ENCODE peak calls at places on chromosome 1, in ten cellular contexts. One of them, this sample, is unnamed.

GRCh38 chr1:32398401-32398800 is 4.2 kb upstream of the BSDC1 start:
- DNase-seq in mesendoderm: no peak
- DNase-seq in activated CD4-positive, alpha-beta T cell treated with anti-CD3 and anti-CD28 coated beads for 36 hours: no peak
- DNase-seq in cortex of kidney: no peak
- DNase-seq in substantia nigra: no peak
- DNase-seq in stimulated activated CD8-positive, alpha-beta memory T cell treated with anti-CD3 and anti-CD28 coated beads, Interleukin-4, amount 100 ng/mL, for 1 hour: no peak
- DNase-seq in dorsolateral prefrontal cortex: no peak
- DNase-seq in stimulated activated CD4-positive, alpha-beta T cell treated with anti-CD3 and anti-CD28 coated beads, Interleukin-2, amount 100 ng/mL, for 48 hours: no peak
- DNase-seq in MG63: no peak
- DNase-seq in activated CD8-positive, alpha-beta memory T cell treated with anti-CD3 and anti-CD28 coated beads for 24 hours: no peak
- DNase-seq in this sample: peak

GRCh38 chr1:168637350-168637991 is 61.1 kb downstream of the XCL1 start:
- DNase-seq in stimulated activated CD4-positive, alpha-beta T cell treated with anti-CD3 and anti-CD28 coated beads, Interleukin-2, amount 100 ng/mL, for 48 hours: no peak
- DNase-seq in activated CD8-positive, alpha-beta memory T cell treated with anti-CD3 and anti-CD28 coated beads for 24 hours: no peak
- DNase-seq in MG63: no peak
- DNase-seq in cortex of kidney: no peak
- DNase-seq in mesendoderm: peak
- DNase-seq in substantia nigra: no peak
- DNase-seq in dorsolateral prefrontal cortex: no peak
- DNase-seq in stimulated activated CD8-positive, alpha-beta memory T cell treated with anti-CD3 and anti-CD28 coated beads, Interleukin-4, amount 100 ng/mL, for 1 hour: no peak
- DNase-seq in activated CD4-positive, alpha-beta T cell treated with anti-CD3 and anti-CD28 coated beads for 36 hours: no peak
- DNase-seq in this sample: no peak

GRCh38 chr1:179124866-179125265 is 43.0 kb downstream of the TOR3A start:
- DNase-seq in activated CD4-positive, alpha-beta T cell treated with anti-CD3 and anti-CD28 coated beads for 36 hours: no peak
- DNase-seq in dorsolateral prefrontal cortex: no peak
- DNase-seq in stimulated activated CD8-positive, alpha-beta memory T cell treated with anti-CD3 and anti-CD28 coated beads, Interleukin-4, amount 100 ng/mL, for 1 hour: no peak
- DNase-seq in activated CD8-positive, alpha-beta memory T cell treated with anti-CD3 and anti-CD28 coated beads for 24 hours: no peak
- DNase-seq in stimulated activated CD4-positive, alpha-beta T cell treated with anti-CD3 and anti-CD28 coated beads, Interleukin-2, amount 100 ng/mL, for 48 hours: no peak
- DNase-seq in MG63: peak
- DNase-seq in mesendoderm: no peak
- DNase-seq in cortex of kidney: no peak
- DNase-seq in substantia nigra: no peak
- DNase-seq in this sample: no peak

GRCh38 chr1:114032271-114033218 is 53.3 kb downstream of the OLFML3 start:
- DNase-seq in mesendoderm: peak
- DNase-seq in MG63: peak
- DNase-seq in stimulated activated CD8-positive, alpha-beta memory T cell treated with anti-CD3 and anti-CD28 coated beads, Interleukin-4, amount 100 ng/mL, for 1 hour: no peak
- DNase-seq in cortex of kidney: no peak
- DNase-seq in activated CD4-positive, alpha-beta T cell treated with anti-CD3 and anti-CD28 coated beads for 36 hours: no peak
- DNase-seq in dorsolateral prefrontal cortex: no peak
- DNase-seq in substantia nigra: no peak
- DNase-seq in stimulated activated CD4-positive, alpha-beta T cell treated with anti-CD3 and anti-CD28 coated beads, Interleukin-2, amount 100 ng/mL, for 48 hours: no peak
- DNase-seq in activated CD8-positive, alpha-beta memory T cell treated with anti-CD3 and anti-CD28 coated beads for 24 hours: no peak
- DNase-seq in this sample: peak

GRCh38 chr1:159429074-159429861 is 2.7 kb upstream of the OR10J4 start:
- DNase-seq in activated CD8-positive, alpha-beta memory T cell treated with anti-CD3 and anti-CD28 coated beads for 24 hours: no peak
- DNase-seq in dorsolateral prefrontal cortex: no peak
- DNase-seq in cortex of kidney: no peak
- DNase-seq in mesendoderm: peak
- DNase-seq in substantia nigra: no peak
- DNase-seq in stimulated activated CD4-positive, alpha-beta T cell treated with anti-CD3 and anti-CD28 coated beads, Interleukin-2, amount 100 ng/mL, for 48 hours: no peak
- DNase-seq in activated CD4-positive, alpha-beta T cell treated with anti-CD3 and anti-CD28 coated beads for 36 hours: no peak
- DNase-seq in MG63: no peak
- DNase-seq in stimulated activated CD8-positive, alpha-beta memory T cell treated with anti-CD3 and anti-CD28 coated beads, Interleukin-4, amount 100 ng/mL, for 1 hour: no peak
- DNase-seq in this sample: no peak

GRCh38 chr1:234707641-234708040 is 97.7 kb upstream of the IRF2BP2 start:
- DNase-seq in stimulated activated CD8-positive, alpha-beta memory T cell treated with anti-CD3 and anti-CD28 coated beads, Interleukin-4, amount 100 ng/mL, for 1 hour: no peak
- DNase-seq in MG63: peak
- DNase-seq in mesendoderm: no peak
- DNase-seq in activated CD4-positive, alpha-beta T cell treated with anti-CD3 and anti-CD28 coated beads for 36 hours: no peak
- DNase-seq in dorsolateral prefrontal cortex: no peak
- DNase-seq in cortex of kidney: no peak
- DNase-seq in activated CD8-positive, alpha-beta memory T cell treated with anti-CD3 and anti-CD28 coated beads for 24 hours: no peak
- DNase-seq in stimulated activated CD4-positive, alpha-beta T cell treated with anti-CD3 and anti-CD28 coated beads, Interleukin-2, amount 100 ng/mL, for 48 hours: no peak
- DNase-seq in substantia nigra: no peak
- DNase-seq in this sample: no peak

GRCh38 chr1:43527111-43527878 is 3.4 kb upstream of the PTPRF start:
- DNase-seq in stimulated activated CD4-positive, alpha-beta T cell treated with anti-CD3 and anti-CD28 coated beads, Interleukin-2, amount 100 ng/mL, for 48 hours: no peak
- DNase-seq in stimulated activated CD8-positive, alpha-beta memory T cell treated with anti-CD3 and anti-CD28 coated beads, Interleukin-4, amount 100 ng/mL, for 1 hour: no peak
- DNase-seq in cortex of kidney: no peak
- DNase-seq in activated CD8-positive, alpha-beta memory T cell treated with anti-CD3 and anti-CD28 coated beads for 24 hours: no peak
- DNase-seq in activated CD4-positive, alpha-beta T cell treated with anti-CD3 and anti-CD28 coated beads for 36 hours: no peak
- DNase-seq in MG63: no peak
- DNase-seq in mesendoderm: no peak
- DNase-seq in substantia nigra: no peak
- DNase-seq in dorsolateral prefrontal cortex: no peak
- DNase-seq in this sample: no peak

GRCh38 chr1:8448906-8449661 is 131.2 kb downstream of the SLC45A1 start:
- DNase-seq in activated CD4-positive, alpha-beta T cell treated with anti-CD3 and anti-CD28 coated beads for 36 hours: peak
- DNase-seq in stimulated activated CD4-positive, alpha-beta T cell treated with anti-CD3 and anti-CD28 coated beads, Interleukin-2, amount 100 ng/mL, for 48 hours: no peak
- DNase-seq in activated CD8-positive, alpha-beta memory T cell treated with anti-CD3 and anti-CD28 coated beads for 24 hours: no peak
- DNase-seq in mesendoderm: no peak
- DNase-seq in stimulated activated CD8-positive, alpha-beta memory T cell treated with anti-CD3 and anti-CD28 coated beads, Interleukin-4, amount 100 ng/mL, for 1 hour: no peak
- DNase-seq in MG63: no peak
- DNase-seq in dorsolateral prefrontal cortex: no peak
- DNase-seq in substantia nigra: no peak
- DNase-seq in cortex of kidney: no peak
- DNase-seq in this sample: peak

GRCh38 chr1:37479255-37480124 is 5.1 kb downstream of the ZC3H12A start:
- DNase-seq in dorsolateral prefrontal cortex: peak
- DNase-seq in activated CD4-positive, alpha-beta T cell treated with anti-CD3 and anti-CD28 coated beads for 36 hours: peak
- DNase-seq in mesendoderm: peak
- DNase-seq in MG63: peak
- DNase-seq in activated CD8-positive, alpha-beta memory T cell treated with anti-CD3 and anti-CD28 coated beads for 24 hours: peak
- DNase-seq in substantia nigra: peak
- DNase-seq in cortex of kidney: no peak
- DNase-seq in stimulated activated CD8-positive, alpha-beta memory T cell treated with anti-CD3 and anti-CD28 coated beads, Interleukin-4, amount 100 ng/mL, for 1 hour: no peak
- DNase-seq in stimulated activated CD4-positive, alpha-beta T cell treated with anti-CD3 and anti-CD28 coated beads, Interleukin-2, amount 100 ng/mL, for 48 hours: peak
- DNase-seq in this sample: peak

GRCh38 chr1:53350853-53351767 is 23.2 kb upstream of the LRP8 start:
- DNase-seq in dorsolateral prefrontal cortex: no peak
- DNase-seq in activated CD8-positive, alpha-beta memory T cell treated with anti-CD3 and anti-CD28 coated beads for 24 hours: peak
- DNase-seq in substantia nigra: no peak
- DNase-seq in cortex of kidney: no peak
- DNase-seq in stimulated activated CD4-positive, alpha-beta T cell treated with anti-CD3 and anti-CD28 coated beads, Interleukin-2, amount 100 ng/mL, for 48 hours: no peak
- DNase-seq in mesendoderm: no peak
- DNase-seq in activated CD4-positive, alpha-beta T cell treated with anti-CD3 and anti-CD28 coated beads for 36 hours: no peak
- DNase-seq in stimulated activated CD8-positive, alpha-beta memory T cell treated with anti-CD3 and anti-CD28 coated beads, Interleukin-4, amount 100 ng/mL, for 1 hour: no peak
- DNase-seq in MG63: no peak
- DNase-seq in this sample: peak

GRCh38 chr1:228456252-228457016 is 30.7 kb upstream of the RNF187 start:
- DNase-seq in cortex of kidney: no peak
- DNase-seq in dorsolateral prefrontal cortex: no peak
- DNase-seq in MG63: no peak
- DNase-seq in activated CD8-positive, alpha-beta memory T cell treated with anti-CD3 and anti-CD28 coated beads for 24 hours: no peak
- DNase-seq in mesendoderm: no peak
- DNase-seq in activated CD4-positive, alpha-beta T cell treated with anti-CD3 and anti-CD28 coated beads for 36 hours: no peak
- DNase-seq in stimulated activated CD8-positive, alpha-beta memory T cell treated with anti-CD3 and anti-CD28 coated beads, Interleukin-4, amount 100 ng/mL, for 1 hour: no peak
- DNase-seq in stimulated activated CD4-positive, alpha-beta T cell treated with anti-CD3 and anti-CD28 coated beads, Interleukin-2, amount 100 ng/mL, for 48 hours: no peak
- DNase-seq in substantia nigra: no peak
- DNase-seq in this sample: no peak

GRCh38 chr1:21451981-21452411 is 12.1 kb downstream of the NBPF3 start:
- DNase-seq in activated CD4-positive, alpha-beta T cell treated with anti-CD3 and anti-CD28 coated beads for 36 hours: no peak
- DNase-seq in stimulated activated CD8-positive, alpha-beta memory T cell treated with anti-CD3 and anti-CD28 coated beads, Interleukin-4, amount 100 ng/mL, for 1 hour: no peak
- DNase-seq in activated CD8-positive, alpha-beta memory T cell treated with anti-CD3 and anti-CD28 coated beads for 24 hours: no peak
- DNase-seq in dorsolateral prefrontal cortex: no peak
- DNase-seq in MG63: no peak
- DNase-seq in mesendoderm: no peak
- DNase-seq in stimulated activated CD4-positive, alpha-beta T cell treated with anti-CD3 and anti-CD28 coated beads, Interleukin-2, amount 100 ng/mL, for 48 hours: no peak
- DNase-seq in cortex of kidney: no peak
- DNase-seq in substantia nigra: no peak
- DNase-seq in this sample: no peak